ENCODE peak calls at places on chromosomes 1 and 21, in six cellular contexts. G is neural crest cell, M is right lobe of liver, N is HFFc6, L is OCI-LY7, Q is fibroblast of the aortic adventitia. R is an unnamed sample.

GRCh38 chr1:18199462-18199861 is 91.9 kb downstream of the IGSF21 start:
- DNase-seq in G (no peak), M (no peak), N (no peak), L (no peak), Q (no peak), R (no peak)

GRCh38 chr21:29624776-29625175 is 315.0 kb downstream of the GRIK1 start:
- DNase-seq in G (no peak), M (no peak), N (no peak), L (no peak), Q (no peak), R (no peak)

GRCh38 chr1:187045371-187045770 is 216.6 kb downstream of the PLA2G4A start:
- DNase-seq in G (no peak), M (no peak), N (no peak), L (no peak), Q (no peak), R (no peak)

GRCh38 chr21:16193758-16194606 is 464.2 kb downstream of the USP25 start:
- DNase-seq in G (peak), M (peak), N (peak), L (peak), Q (peak), R (peak)

GRCh38 chr1:24382165-24382577 is 31.4 kb downstream of the STPG1 start:
- DNase-seq in G (no peak), M (no peak), N (no peak), L (no peak), Q (no peak), R (no peak)

GRCh38 chr1:21383785-21384401 is 56.0 kb upstream of the NBPF3 start:
- DNase-seq in G (no peak), M (no peak), N (no peak), L (no peak), Q (peak), R (no peak)

GRCh38 chr1:43293896-43294760 is 6.7 kb upstream of the TIE1 start:
- DNase-seq in G (no peak), M (no peak), N (peak), L (no peak), Q (peak), R (no peak)

GRCh38 chr1:3898994-3899775 is 887 bp downstream of the C1orf174 start:
- DNase-seq in G (no peak), M (no peak), N (no peak), L (peak), Q (no peak), R (no peak)

GRCh38 chr1:224733021-224733911 is 117.1 kb downstream of the CNIH3 start:
- DNase-seq in G (no peak), M (peak), N (peak), L (no peak), Q (peak), R (no peak)

GRCh38 chr1:25343872-25344271 is 5.7 kb downstream of the TMEM50A start:
- DNase-seq in G (no peak), M (no peak), N (peak), L (no peak), Q (peak), R (no peak)

GRCh38 chr1:2314803-2315710 is 76.3 kb downstream of the MORN1 start:
- DNase-seq in G (peak), M (no peak), N (no peak), L (peak), Q (no peak), R (peak)

GRCh38 chr1:175036476-175036875 is 13.3 kb upstream of the MRPS14 start:
- DNase-seq in G (no peak), M (no peak), N (no peak), L (no peak), Q (no peak), R (no peak)

GRCh38 chr1:68321084-68321685 is 88.9 kb upstream of the WLS start:
- DNase-seq in G (peak), M (peak), N (peak), L (peak), Q (peak), R (no peak)

GRCh38 chr1:155499953-155500621 is 62.5 kb downstream of the ASH1L start:
- DNase-seq in G (no peak), M (no peak), N (no peak), L (peak), Q (no peak), R (no peak)

GRCh38 chr1:74522143-74522542 is 9.7 kb upstream of the LRRC53 start:
- DNase-seq in G (no peak), M (no peak), N (no peak), L (no peak), Q (no peak), R (no peak)

GRCh38 chr1:39854314-39854713 is 29.0 kb downstream of the TRIT1 start:
- DNase-seq in G (no peak), M (no peak), N (no peak), L (no peak), Q (no peak), R (no peak)

GRCh38 chr1:3410435-3410915 is 44.0 kb upstream of the ARHGEF16 start:
- DNase-seq in G (no peak), M (no peak), N (no peak), L (no peak), Q (no peak), R (no peak)

GRCh38 chr21:29237110-29238051 is 61.3 kb upstream of the BACH1 start:
- DNase-seq in G (no peak), M (no peak), N (no peak), L (no peak), Q (peak), R (no peak)

GRCh38 chr1:3426956-3427535 is 27.4 kb upstream of the ARHGEF16 start:
- DNase-seq in G (no peak), M (no peak), N (no peak), L (no peak), Q (no peak), R (no peak)

GRCh38 chr1:208239518-208240381 is 4.4 kb downstream of the PLXNA2 start:
- DNase-seq in G (no peak), M (peak), N (no peak), L (no peak), Q (no peak), R (no peak)
- TF ChIP-seq CTCF in G (no peak), M (no peak), N (no peak), L (no peak), Q (no peak), R (no peak)

GRCh38 chr1:234543442-234544093 is 64.6 kb upstream of the TARBP1 start:
- DNase-seq in G (no peak), M (no peak), N (no peak), L (no peak), Q (no peak), R (no peak)
- TF ChIP-seq CTCF in G (peak), M (peak), N (peak), L (peak), Q (no peak), R (no peak)

GRCh38 chr1:169106095-169106920 is at the start of gene ATP1B1:
- DNase-seq in G (peak), M (peak), N (peak), L (peak), Q (peak), R (peak)

GRCh38 chr1:169105434-169106094 is 926 bp upstream of the ATP1B1 start:
- DNase-seq in G (no peak), M (peak), N (no peak), L (peak), Q (no peak), R (peak)

GRCh38 chr1:169107673-169108160 is 1.2 kb downstream of the ATP1B1 start:
- DNase-seq in G (no peak), M (no peak), N (peak), L (peak), Q (peak), R (peak)

GRCh38 chr1:169108897-169109560 is 2.5 kb downstream of the ATP1B1 start:
- DNase-seq in G (no peak), M (peak), N (peak), L (peak), Q (no peak), R (peak)

GRCh38 chr1:169106921-169107672 is 607 bp downstream of the ATP1B1 start:
- DNase-seq in G (no peak), M (peak), N (peak), L (peak), Q (peak), R (no peak)
- TF ChIP-seq CTCF in G (no peak), M (no peak), N (no peak), L (no peak), Q (no peak), R (no peak)

GRCh38 chr21:18382141-18382540 is 21.4 kb downstream of the TMPRSS15 start:
- DNase-seq in G (no peak), M (no peak), N (no peak), L (peak), Q (no peak), R (no peak)

GRCh38 chr21:18387994-18388393 is 15.6 kb downstream of the TMPRSS15 start:
- DNase-seq in G (no peak), M (no peak), N (no peak), L (peak), Q (no peak), R (no peak)

GRCh38 chr21:18384771-18385170 is 18.8 kb downstream of the TMPRSS15 start:
- DNase-seq in G (no peak), M (no peak), N (no peak), L (peak), Q (peak), R (no peak)
- TF ChIP-seq CTCF in G (peak), M (peak), N (peak), L (peak), Q (peak), R (peak)

GRCh38 chr1:115592264-115592663 is 49.5 kb upstream of the VANGL1 start:
- DNase-seq in G (no peak), M (no peak), N (no peak), L (no peak), Q (no peak), R (no peak)
- TF ChIP-seq CTCF in G (no peak), M (no peak), N (peak), L (no peak), Q (no peak), R (no peak)

R was measured in activated CD8-positive, alpha-beta T cell treated with anti-CD3 and anti-CD28 coated beads for 36 hours.